ENCODE peak calls at places on chromosomes 12 and 14, in nine cellular contexts. One of them, this sample, is unnamed. For H3K4me1, the result is how much of the 10 kb centered on the place peaks cover.

GRCh38 chr12:118371354-118372282 is 1.1 kb downstream of the TAOK3 start:
- DNase-seq in esophagus muscularis mucosa: no peak
- DNase-seq in foreskin keratinocyte: no peak
- DNase-seq in right cardiac atrium: peak
- DNase-seq in body of pancreas: peak
- DNase-seq in A549: peak
- DNase-seq in mucosa of descending colon: peak
- DNase-seq in astrocyte: no peak
- DNase-seq in left ventricle myocardium inferior: peak
- DNase-seq in this sample: peak

GRCh38 chr12:7205091-7205490 is 15.6 kb downstream of the PEX5 start:
- DNase-seq in esophagus muscularis mucosa: no peak
- DNase-seq in foreskin keratinocyte: no peak
- DNase-seq in right cardiac atrium: no peak
- DNase-seq in body of pancreas: no peak
- DNase-seq in A549: no peak
- DNase-seq in mucosa of descending colon: no peak
- DNase-seq in astrocyte: no peak
- DNase-seq in left ventricle myocardium inferior: no peak
- DNase-seq in this sample: no peak

GRCh38 chr14:106530423-106531107 is 1004.2 kb downstream of the TMEM121 start:
- DNase-seq in esophagus muscularis mucosa: no peak
- DNase-seq in foreskin keratinocyte: no peak
- DNase-seq in right cardiac atrium: no peak
- DNase-seq in body of pancreas: no peak
- DNase-seq in A549: no peak
- DNase-seq in mucosa of descending colon: peak
- DNase-seq in astrocyte: no peak
- DNase-seq in left ventricle myocardium inferior: no peak
- DNase-seq in this sample: no peak

GRCh38 chr12:30296486-30296885 is 399.2 kb downstream of the IPO8 start:
- DNase-seq in esophagus muscularis mucosa: no peak
- DNase-seq in foreskin keratinocyte: no peak
- DNase-seq in right cardiac atrium: no peak
- DNase-seq in body of pancreas: no peak
- DNase-seq in A549: no peak
- DNase-seq in mucosa of descending colon: no peak
- DNase-seq in astrocyte: no peak
- DNase-seq in left ventricle myocardium inferior: no peak
- DNase-seq in this sample: no peak

GRCh38 chr14:64891839-64892375 is 12.2 kb upstream of the SPTB start:
- DNase-seq in esophagus muscularis mucosa: no peak
- DNase-seq in foreskin keratinocyte: peak
- DNase-seq in right cardiac atrium: no peak
- DNase-seq in body of pancreas: no peak
- DNase-seq in A549: peak
- DNase-seq in mucosa of descending colon: peak
- DNase-seq in astrocyte: peak
- DNase-seq in left ventricle myocardium inferior: no peak
- DNase-seq in this sample: no peak

GRCh38 chr12:16136206-16136605 is 141.3 kb downstream of the SLC15A5 start:
- DNase-seq in esophagus muscularis mucosa: no peak
- DNase-seq in foreskin keratinocyte: no peak
- DNase-seq in right cardiac atrium: no peak
- DNase-seq in body of pancreas: no peak
- DNase-seq in A549: no peak
- DNase-seq in mucosa of descending colon: no peak
- DNase-seq in astrocyte: no peak
- DNase-seq in left ventricle myocardium inferior: no peak
- DNase-seq in this sample: no peak

GRCh38 chr12:55932546-55932919 is 1.6 kb downstream of the DGKA start:
- DNase-seq in esophagus muscularis mucosa: no peak
- DNase-seq in foreskin keratinocyte: no peak
- DNase-seq in right cardiac atrium: no peak
- DNase-seq in body of pancreas: no peak
- DNase-seq in A549: no peak
- DNase-seq in mucosa of descending colon: peak
- DNase-seq in astrocyte: peak
- DNase-seq in left ventricle myocardium inferior: no peak
- DNase-seq in this sample: no peak

GRCh38 chr12:133227281-133227852 is 8.3 kb downstream of the ANHX start:
- DNase-seq in esophagus muscularis mucosa: no peak
- DNase-seq in foreskin keratinocyte: no peak
- DNase-seq in right cardiac atrium: no peak
- DNase-seq in body of pancreas: no peak
- DNase-seq in A549: no peak
- DNase-seq in mucosa of descending colon: no peak
- DNase-seq in astrocyte: no peak
- DNase-seq in left ventricle myocardium inferior: no peak
- DNase-seq in this sample: no peak

GRCh38 chr12:56297400-56297799 is 2.7 kb downstream of the CS start:
- DNase-seq in esophagus muscularis mucosa: no peak
- DNase-seq in foreskin keratinocyte: no peak
- DNase-seq in right cardiac atrium: no peak
- DNase-seq in body of pancreas: no peak
- DNase-seq in A549: no peak
- DNase-seq in mucosa of descending colon: no peak
- DNase-seq in astrocyte: no peak
- DNase-seq in left ventricle myocardium inferior: no peak
- DNase-seq in this sample: no peak

GRCh38 chr12:34348836-34349672 is 326.8 kb downstream of the ALG10 start:
- DNase-seq in esophagus muscularis mucosa: no peak
- DNase-seq in foreskin keratinocyte: no peak
- DNase-seq in right cardiac atrium: no peak
- DNase-seq in body of pancreas: no peak
- DNase-seq in A549: peak
- DNase-seq in mucosa of descending colon: no peak
- DNase-seq in astrocyte: no peak
- DNase-seq in left ventricle myocardium inferior: no peak
- DNase-seq in this sample: no peak

GRCh38 chr12:19012965-19013364 is 116.6 kb upstream of the PLEKHA5 start:
- DNase-seq in esophagus muscularis mucosa: no peak
- DNase-seq in foreskin keratinocyte: no peak
- DNase-seq in right cardiac atrium: no peak
- DNase-seq in body of pancreas: no peak
- DNase-seq in A549: no peak
- DNase-seq in mucosa of descending colon: no peak
- DNase-seq in astrocyte: no peak
- DNase-seq in left ventricle myocardium inferior: no peak
- DNase-seq in this sample: no peak

GRCh38 chr14:73997108-73997943 is 21.8 kb downstream of the ENTPD5 start:
- DNase-seq in esophagus muscularis mucosa: no peak
- DNase-seq in foreskin keratinocyte: no peak
- DNase-seq in right cardiac atrium: no peak
- DNase-seq in body of pancreas: no peak
- DNase-seq in A549: no peak
- DNase-seq in mucosa of descending colon: peak
- DNase-seq in astrocyte: no peak
- DNase-seq in left ventricle myocardium inferior: no peak
- DNase-seq in this sample: no peak

GRCh38 chr14:26157517-26157916 is 440.3 kb downstream of the NOVA1 start:
- DNase-seq in esophagus muscularis mucosa: no peak
- DNase-seq in foreskin keratinocyte: no peak
- DNase-seq in right cardiac atrium: no peak
- DNase-seq in body of pancreas: no peak
- DNase-seq in A549: no peak
- DNase-seq in mucosa of descending colon: no peak
- DNase-seq in astrocyte: no peak
- DNase-seq in left ventricle myocardium inferior: no peak
- DNase-seq in this sample: no peak

GRCh38 chr12:52534482-52534881 is 14.3 kb upstream of the KRT5 start:
- DNase-seq in esophagus muscularis mucosa: no peak
- DNase-seq in foreskin keratinocyte: no peak
- DNase-seq in right cardiac atrium: no peak
- DNase-seq in body of pancreas: no peak
- DNase-seq in A549: no peak
- DNase-seq in mucosa of descending colon: peak
- DNase-seq in astrocyte: no peak
- DNase-seq in left ventricle myocardium inferior: no peak
- DNase-seq in this sample: no peak

GRCh38 chr12:15679146-15679545 is 110.0 kb downstream of the EPS8 start:
- DNase-seq in esophagus muscularis mucosa: no peak
- DNase-seq in foreskin keratinocyte: no peak
- DNase-seq in right cardiac atrium: no peak
- DNase-seq in body of pancreas: no peak
- DNase-seq in A549: no peak
- DNase-seq in mucosa of descending colon: no peak
- DNase-seq in astrocyte: peak
- DNase-seq in left ventricle myocardium inferior: no peak
- DNase-seq in this sample: no peak

GRCh38 chr14:35338731-35339405 is 46.7 kb downstream of the PSMA6 start:
- DNase-seq in esophagus muscularis mucosa: no peak
- DNase-seq in foreskin keratinocyte: no peak
- DNase-seq in right cardiac atrium: no peak
- DNase-seq in body of pancreas: no peak
- DNase-seq in A549: no peak
- DNase-seq in mucosa of descending colon: no peak
- DNase-seq in astrocyte: no peak
- DNase-seq in left ventricle myocardium inferior: no peak
- DNase-seq in this sample: no peak

GRCh38 chr14:90487462-90487861 is 90.6 kb downstream of the CALM1 start:
- DNase-seq in esophagus muscularis mucosa: no peak
- DNase-seq in foreskin keratinocyte: no peak
- DNase-seq in right cardiac atrium: no peak
- DNase-seq in body of pancreas: no peak
- DNase-seq in A549: no peak
- DNase-seq in mucosa of descending colon: no peak
- DNase-seq in astrocyte: no peak
- DNase-seq in left ventricle myocardium inferior: no peak
- DNase-seq in this sample: no peak

GRCh38 chr14:90488256-90488655 is 91.4 kb downstream of the CALM1 start:
- DNase-seq in esophagus muscularis mucosa: no peak
- DNase-seq in foreskin keratinocyte: no peak
- DNase-seq in right cardiac atrium: no peak
- DNase-seq in body of pancreas: no peak
- DNase-seq in A549: no peak
- DNase-seq in mucosa of descending colon: no peak
- DNase-seq in astrocyte: no peak
- DNase-seq in left ventricle myocardium inferior: no peak
- DNase-seq in this sample: no peak

GRCh38 chr14:90484291-90484690 is 87.5 kb downstream of the CALM1 start:
- DNase-seq in esophagus muscularis mucosa: no peak
- DNase-seq in foreskin keratinocyte: no peak
- DNase-seq in right cardiac atrium: no peak
- DNase-seq in body of pancreas: no peak
- DNase-seq in A549: no peak
- DNase-seq in mucosa of descending colon: no peak
- DNase-seq in astrocyte: no peak
- DNase-seq in left ventricle myocardium inferior: no peak
- DNase-seq in this sample: no peak

GRCh38 chr14:90489306-90489705 is 92.5 kb downstream of the CALM1 start:
- DNase-seq in esophagus muscularis mucosa: no peak
- DNase-seq in foreskin keratinocyte: no peak
- DNase-seq in right cardiac atrium: no peak
- DNase-seq in body of pancreas: no peak
- DNase-seq in A549: no peak
- DNase-seq in mucosa of descending colon: no peak
- DNase-seq in astrocyte: no peak
- DNase-seq in left ventricle myocardium inferior: no peak
- DNase-seq in this sample: no peak

GRCh38 chr14:90487031-90487430 is 90.2 kb downstream of the CALM1 start:
- DNase-seq in esophagus muscularis mucosa: no peak
- DNase-seq in foreskin keratinocyte: no peak
- DNase-seq in right cardiac atrium: peak
- DNase-seq in body of pancreas: no peak
- DNase-seq in A549: no peak
- DNase-seq in mucosa of descending colon: peak
- DNase-seq in astrocyte: peak
- DNase-seq in left ventricle myocardium inferior: peak
- DNase-seq in this sample: no peak
- H3K4me1 ChIP-seq in esophagus muscularis mucosa: under half
- H3K4me1 ChIP-seq in foreskin keratinocyte: under half
- H3K4me1 ChIP-seq in right cardiac atrium: under half
- H3K4me1 ChIP-seq in body of pancreas: under half
- H3K4me1 ChIP-seq in A549: under half
- H3K4me1 ChIP-seq in mucosa of descending colon: under half
- H3K4me1 ChIP-seq in astrocyte: under half
- H3K4me1 ChIP-seq in left ventricle myocardium inferior: under half
- H3K4me1 ChIP-seq in this sample: under half

GRCh38 chr14:22583994-22584393 is 5.0 kb downstream of the DAD1 start:
- DNase-seq in esophagus muscularis mucosa: no peak
- DNase-seq in foreskin keratinocyte: no peak
- DNase-seq in right cardiac atrium: no peak
- DNase-seq in body of pancreas: no peak
- DNase-seq in A549: no peak
- DNase-seq in mucosa of descending colon: no peak
- DNase-seq in astrocyte: no peak
- DNase-seq in left ventricle myocardium inferior: no peak
- DNase-seq in this sample: no peak
- H3K4me1 ChIP-seq in esophagus muscularis mucosa: under half
- H3K4me1 ChIP-seq in foreskin keratinocyte: under half
- H3K4me1 ChIP-seq in right cardiac atrium: under half
- H3K4me1 ChIP-seq in body of pancreas: half or more
- H3K4me1 ChIP-seq in A549: under half
- H3K4me1 ChIP-seq in mucosa of descending colon: under half
- H3K4me1 ChIP-seq in astrocyte: under half
- H3K4me1 ChIP-seq in left ventricle myocardium inferior: half or more
- H3K4me1 ChIP-seq in this sample: under half

GRCh38 chr14:100443643-100444042 is 120.5 kb downstream of the SLC25A47 start:
- DNase-seq in esophagus muscularis mucosa: no peak
- DNase-seq in foreskin keratinocyte: no peak
- DNase-seq in right cardiac atrium: no peak
- DNase-seq in body of pancreas: no peak
- DNase-seq in A549: no peak
- DNase-seq in mucosa of descending colon: no peak
- DNase-seq in astrocyte: peak
- DNase-seq in left ventricle myocardium inferior: no peak
- DNase-seq in this sample: no peak
- H3K4me1 ChIP-seq in esophagus muscularis mucosa: under half
- H3K4me1 ChIP-seq in foreskin keratinocyte: under half
- H3K4me1 ChIP-seq in right cardiac atrium: under half
- H3K4me1 ChIP-seq in body of pancreas: under half
- H3K4me1 ChIP-seq in A549: under half
- H3K4me1 ChIP-seq in mucosa of descending colon: under half
- H3K4me1 ChIP-seq in astrocyte: under half
- H3K4me1 ChIP-seq in left ventricle myocardium inferior: under half
- H3K4me1 ChIP-seq in this sample: under half

DNA sequence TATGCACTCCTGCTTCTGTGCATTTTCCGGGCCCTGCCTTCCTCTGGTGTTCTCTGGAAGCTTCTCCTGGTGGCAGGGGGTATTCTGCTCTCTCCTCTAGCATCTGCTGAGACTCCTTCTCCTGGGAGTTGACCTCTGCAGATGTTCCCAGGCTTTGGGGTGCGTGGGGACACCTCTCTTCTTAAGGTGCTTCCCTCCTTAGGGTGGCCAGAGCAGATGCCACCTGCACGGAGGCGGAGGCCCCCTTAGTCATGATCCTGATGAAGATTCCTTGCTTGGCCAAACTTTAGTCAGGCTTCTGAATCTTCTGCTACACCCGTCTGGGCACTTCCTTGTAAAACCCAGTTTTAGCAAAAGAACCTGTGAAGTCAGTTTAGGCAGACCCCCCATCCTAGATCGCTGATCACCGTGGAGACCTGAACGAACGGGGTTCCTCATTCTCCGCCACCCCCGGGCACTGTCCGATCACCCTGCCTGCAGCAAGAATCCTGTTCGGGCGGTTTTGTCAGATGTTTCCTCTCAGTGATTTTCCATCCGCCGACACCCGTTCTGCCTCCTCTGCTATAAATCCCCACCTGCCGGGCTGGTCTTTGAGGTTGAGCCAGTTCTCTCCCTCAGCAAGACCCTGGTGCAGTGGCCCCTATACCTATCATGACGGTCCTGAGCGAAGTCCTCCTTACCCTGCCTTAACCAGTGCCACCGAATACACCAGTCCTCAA is 111.9 kb downstream of the CALM1 start:
- DNase-seq in esophagus muscularis mucosa: no peak
- DNase-seq in foreskin keratinocyte: peak
- DNase-seq in right cardiac atrium: peak
- DNase-seq in body of pancreas: peak
- DNase-seq in A549: no peak
- DNase-seq in mucosa of descending colon: peak
- DNase-seq in astrocyte: no peak
- DNase-seq in left ventricle myocardium inferior: no peak
- DNase-seq in this sample: no peak
- H3K4me1 ChIP-seq in esophagus muscularis mucosa: under half
- H3K4me1 ChIP-seq in foreskin keratinocyte: under half
- H3K4me1 ChIP-seq in right cardiac atrium: under half
- H3K4me1 ChIP-seq in body of pancreas: half or more
- H3K4me1 ChIP-seq in A549: under half
- H3K4me1 ChIP-seq in mucosa of descending colon: under half
- H3K4me1 ChIP-seq in astrocyte: under half
- H3K4me1 ChIP-seq in left ventricle myocardium inferior: under half
- H3K4me1 ChIP-seq in this sample: under half